ENCODE peak calls at places on chromosomes 7 and 10, in seven cellular contexts. One of them, this sample, is unnamed.

GRCh38 chr10:97590082-97590747 is 694 bp downstream of the C10orf62 start:
- DNase-seq in mesendoderm: no peak
- DNase-seq in H9: no peak
- DNase-seq in trophoblast cell: no peak
- DNase-seq in mesenchymal stem cell: no peak
- DNase-seq in H1: no peak
- DNase-seq in IMR-90: no peak
- DNase-seq in this sample: no peak

GRCh38 chr10:52539463-52539862 is 225.4 kb downstream of the DKK1 start:
- DNase-seq in mesenchymal stem cell: peak; percentile 23
- DNase-seq in IMR-90: peak; percentile 47
- DNase-seq in mesendoderm: peak; percentile 93
- DNase-seq in H1: no peak
- DNase-seq in H9: no peak
- DNase-seq in trophoblast cell: no peak
- DNase-seq in this sample: no peak

GRCh38 chr7:20131776-20132175 is 85.4 kb downstream of the MACC1 start:
- DNase-seq in mesendoderm: no peak
- DNase-seq in mesenchymal stem cell: no peak
- DNase-seq in H1: no peak
- DNase-seq in IMR-90: no peak
- DNase-seq in H9: no peak
- DNase-seq in trophoblast cell: no peak
- DNase-seq in this sample: no peak

GRCh38 chr7:115232041-115232440 is 310.1 kb downstream of the MDFIC start:
- DNase-seq in IMR-90: peak; percentile 27
- DNase-seq in mesenchymal stem cell: no peak
- DNase-seq in H9: no peak
- DNase-seq in mesendoderm: no peak
- DNase-seq in H1: no peak
- DNase-seq in trophoblast cell: peak; percentile 37
- DNase-seq in this sample: no peak

GRCh38 chr7:150334108-150334507 is 7.3 kb downstream of the RARRES2 start:
- DNase-seq in IMR-90: no peak
- DNase-seq in trophoblast cell: no peak
- DNase-seq in mesenchymal stem cell: no peak
- DNase-seq in mesendoderm: no peak
- DNase-seq in H9: no peak
- DNase-seq in H1: no peak
- DNase-seq in this sample: no peak

GRCh38 chr7:7228472-7228871 is 46.1 kb downstream of the C1GALT1 start:
- DNase-seq in trophoblast cell: no peak
- DNase-seq in H1: no peak
- DNase-seq in H9: no peak
- DNase-seq in mesenchymal stem cell: peak; percentile 34
- DNase-seq in IMR-90: peak; percentile 41
- DNase-seq in mesendoderm: no peak
- DNase-seq in this sample: no peak

GRCh38 chr7:75920431-75921161 is 5.6 kb downstream of the POR start:
- DNase-seq in IMR-90: no peak
- DNase-seq in mesendoderm: no peak
- DNase-seq in mesenchymal stem cell: no peak
- DNase-seq in trophoblast cell: peak; percentile 48
- DNase-seq in H9: no peak
- DNase-seq in H1: no peak
- DNase-seq in this sample: no peak

GRCh38 chr10:34954142-34954541 is 136.0 kb downstream of the CUL2 start:
- DNase-seq in H1: no peak
- DNase-seq in mesendoderm: peak; percentile 54
- DNase-seq in trophoblast cell: peak; percentile 92
- DNase-seq in IMR-90: no peak
- DNase-seq in H9: no peak
- DNase-seq in mesenchymal stem cell: no peak
- DNase-seq in this sample: no peak

GRCh38 chr10:11430421-11431275 is 180.8 kb downstream of the USP6NL start:
- DNase-seq in IMR-90: no peak
- DNase-seq in H1: no peak
- DNase-seq in trophoblast cell: no peak
- DNase-seq in H9: peak; percentile 24
- DNase-seq in mesendoderm: no peak
- DNase-seq in mesenchymal stem cell: no peak
- DNase-seq in this sample: no peak

GRCh38 chr7:140904081-140904480 is 20.6 kb downstream of the BRAF start:
- DNase-seq in H1: no peak
- DNase-seq in trophoblast cell: no peak
- DNase-seq in IMR-90: peak; percentile 33
- DNase-seq in H9: no peak
- DNase-seq in mesendoderm: no peak
- DNase-seq in mesenchymal stem cell: no peak
- DNase-seq in this sample: no peak

GRCh38 chr7:5429253-5429856 is 5.7 kb upstream of the TNRC18 start:
- DNase-seq in H9: peak; percentile 72
- DNase-seq in IMR-90: peak; percentile 47
- DNase-seq in mesendoderm: peak; percentile 87
- DNase-seq in H1: peak; percentile 75
- DNase-seq in mesenchymal stem cell: peak; percentile 80
- DNase-seq in trophoblast cell: no peak
- DNase-seq in this sample: no peak

GRCh38 chr10:34853357-34853756 is 38.3 kb upstream of the PARD3 start:
- DNase-seq in mesendoderm: no peak
- DNase-seq in H9: no peak
- DNase-seq in mesenchymal stem cell: no peak
- DNase-seq in IMR-90: no peak
- DNase-seq in trophoblast cell: no peak
- DNase-seq in H1: no peak
- DNase-seq in this sample: no peak

GRCh38 chr10:62502995-62503613 is 128.9 kb downstream of the ZNF365 start:
- DNase-seq in trophoblast cell: no peak
- DNase-seq in IMR-90: no peak
- DNase-seq in mesenchymal stem cell: peak; percentile 46
- DNase-seq in H9: no peak
- DNase-seq in H1: no peak
- DNase-seq in mesendoderm: no peak
- DNase-seq in this sample: no peak

GRCh38 chr10:93154531-93154930 is 80.8 kb downstream of the CYP26A1 start:
- DNase-seq in mesenchymal stem cell: no peak
- DNase-seq in IMR-90: no peak
- DNase-seq in H9: no peak
- DNase-seq in trophoblast cell: no peak
- DNase-seq in H1: no peak
- DNase-seq in mesendoderm: no peak
- DNase-seq in this sample: no peak

GRCh38 chr10:112680586-112680985 is 233.6 kb downstream of the VTI1A start:
- DNase-seq in H1: no peak
- DNase-seq in mesenchymal stem cell: no peak
- DNase-seq in H9: no peak
- DNase-seq in trophoblast cell: no peak
- DNase-seq in IMR-90: no peak
- DNase-seq in mesendoderm: peak; percentile 82
- DNase-seq in this sample: no peak

GRCh38 chr7:132643302-132643701 is 67.0 kb upstream of the PLXNA4 start:
- DNase-seq in trophoblast cell: no peak
- DNase-seq in H9: peak; percentile 56
- DNase-seq in H1: no peak
- DNase-seq in mesendoderm: peak; percentile 64
- DNase-seq in mesenchymal stem cell: no peak
- DNase-seq in IMR-90: no peak
- DNase-seq in this sample: no peak

GRCh38 chr10:103786020-103786419 is 69.4 kb downstream of the SH3PXD2A start:
- DNase-seq in mesenchymal stem cell: no peak
- DNase-seq in mesendoderm: no peak
- DNase-seq in H1: no peak
- DNase-seq in H9: no peak
- DNase-seq in IMR-90: no peak
- DNase-seq in trophoblast cell: no peak
- DNase-seq in this sample: no peak

GRCh38 chr10:103783686-103784085 is 71.7 kb downstream of the SH3PXD2A start:
- DNase-seq in trophoblast cell: no peak
- DNase-seq in H1: no peak
- DNase-seq in IMR-90: no peak
- DNase-seq in mesenchymal stem cell: no peak
- DNase-seq in mesendoderm: no peak
- DNase-seq in H9: no peak
- DNase-seq in this sample: no peak

GRCh38 chr10:103787251-103787816 is 68.0 kb downstream of the SH3PXD2A start:
- DNase-seq in trophoblast cell: no peak
- DNase-seq in H1: no peak
- DNase-seq in IMR-90: no peak
- DNase-seq in mesendoderm: no peak
- DNase-seq in H9: no peak
- DNase-seq in mesenchymal stem cell: no peak
- DNase-seq in this sample: no peak

GRCh38 chr10:103784089-103784488 is 71.3 kb downstream of the SH3PXD2A start:
- DNase-seq in mesenchymal stem cell: no peak
- DNase-seq in trophoblast cell: no peak
- DNase-seq in H9: no peak
- DNase-seq in mesendoderm: no peak
- DNase-seq in H1: no peak
- DNase-seq in IMR-90: no peak
- DNase-seq in this sample: no peak

DNA sequence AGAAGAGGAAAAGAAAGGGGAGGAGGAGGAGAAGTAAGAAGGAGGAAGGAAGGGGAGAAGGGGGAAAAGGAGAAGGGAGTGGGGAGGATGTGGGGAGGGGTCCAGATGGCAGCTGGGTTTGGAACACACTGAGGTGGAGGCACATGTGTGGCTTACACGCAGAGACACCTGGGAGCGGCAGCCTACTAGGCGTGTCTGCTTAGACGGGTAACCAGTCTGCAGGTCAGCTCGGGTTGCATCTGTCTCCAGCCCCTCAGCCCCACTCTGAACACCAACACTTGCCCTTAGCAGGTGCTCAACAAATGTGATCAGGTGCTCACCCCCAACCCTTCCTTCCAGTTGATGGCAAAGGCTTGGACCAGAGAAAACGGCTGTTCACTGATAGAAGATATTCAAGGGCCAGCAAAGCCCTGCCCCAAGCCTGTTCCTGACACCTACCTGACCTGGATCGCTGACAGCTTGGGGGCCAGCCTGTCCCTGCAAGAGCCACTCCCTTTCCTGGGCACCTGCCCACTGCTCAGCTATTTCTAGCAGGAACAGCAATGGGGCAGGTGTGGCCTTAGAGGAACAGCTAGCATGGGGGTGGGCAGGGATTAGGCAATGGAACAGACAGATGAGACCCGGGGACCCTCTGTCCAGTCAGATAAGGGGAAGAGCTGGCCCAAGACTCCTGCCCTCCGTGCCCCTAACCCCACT is 70.5 kb downstream of the SH3PXD2A start:
- DNase-seq in IMR-90: no peak
- DNase-seq in H9: no peak
- DNase-seq in H1: no peak
- DNase-seq in mesenchymal stem cell: no peak
- DNase-seq in trophoblast cell: no peak
- DNase-seq in mesendoderm: no peak
- DNase-seq in this sample: no peak
- H3K4me1 ChIP-seq in IMR-90: peaks cover 9% of the 10 kb centered on the region
- H3K4me1 ChIP-seq in H9: no peaks in the 10 kb centered on the region
- H3K4me1 ChIP-seq in H1: no peaks in the 10 kb centered on the region
- H3K4me1 ChIP-seq in mesenchymal stem cell: peaks cover 7% of the 10 kb centered on the region
- H3K4me1 ChIP-seq in trophoblast cell: no peaks in the 10 kb centered on the region
- H3K4me1 ChIP-seq in mesendoderm: no peaks in the 10 kb centered on the region
- H3K4me1 ChIP-seq in this sample: peaks cover 4% of the 10 kb centered on the region

GRCh38 chr7:40232242-40232929 is 97.6 kb downstream of the SUGCT start:
- DNase-seq in H9: no peak
- DNase-seq in IMR-90: peak; percentile 80
- DNase-seq in mesendoderm: peak; percentile 42
- DNase-seq in H1: no peak
- DNase-seq in mesenchymal stem cell: peak; percentile 70
- DNase-seq in trophoblast cell: no peak
- DNase-seq in this sample: peak; percentile 26

GRCh38 chr7:40234046-40234445 is 99.2 kb downstream of the SUGCT start:
- DNase-seq in H9: no peak
- DNase-seq in mesenchymal stem cell: no peak
- DNase-seq in H1: no peak
- DNase-seq in IMR-90: no peak
- DNase-seq in trophoblast cell: no peak
- DNase-seq in mesendoderm: no peak
- DNase-seq in this sample: no peak

GRCh38 chr7:40231796-40232195 is 97.0 kb downstream of the SUGCT start:
- DNase-seq in trophoblast cell: no peak
- DNase-seq in mesendoderm: no peak
- DNase-seq in H9: no peak
- DNase-seq in IMR-90: no peak
- DNase-seq in mesenchymal stem cell: no peak
- DNase-seq in H1: no peak
- DNase-seq in this sample: no peak

GRCh38 chr7:40237731-40238130 is 102.9 kb downstream of the SUGCT start:
- DNase-seq in trophoblast cell: no peak
- DNase-seq in mesenchymal stem cell: no peak
- DNase-seq in H9: no peak
- DNase-seq in H1: no peak
- DNase-seq in mesendoderm: no peak
- DNase-seq in IMR-90: no peak
- DNase-seq in this sample: no peak

GRCh38 chr7:40234666-40235065 is 99.9 kb downstream of the SUGCT start:
- DNase-seq in H1: no peak
- DNase-seq in IMR-90: no peak
- DNase-seq in mesenchymal stem cell: no peak
- DNase-seq in mesendoderm: no peak
- DNase-seq in trophoblast cell: no peak
- DNase-seq in H9: no peak
- DNase-seq in this sample: no peak
- H3K27ac ChIP-seq in H1: no peak overlapping the region
- H3K27ac ChIP-seq in IMR-90: no peak overlapping the region
- H3K27ac ChIP-seq in mesenchymal stem cell: no peak overlapping the region
- H3K27ac ChIP-seq in mesendoderm: no peak overlapping the region
- H3K27ac ChIP-seq in trophoblast cell: no peak overlapping the region
- H3K27ac ChIP-seq in H9: no peak overlapping the region
- H3K27ac ChIP-seq in this sample: no peak overlapping the region

DNA sequence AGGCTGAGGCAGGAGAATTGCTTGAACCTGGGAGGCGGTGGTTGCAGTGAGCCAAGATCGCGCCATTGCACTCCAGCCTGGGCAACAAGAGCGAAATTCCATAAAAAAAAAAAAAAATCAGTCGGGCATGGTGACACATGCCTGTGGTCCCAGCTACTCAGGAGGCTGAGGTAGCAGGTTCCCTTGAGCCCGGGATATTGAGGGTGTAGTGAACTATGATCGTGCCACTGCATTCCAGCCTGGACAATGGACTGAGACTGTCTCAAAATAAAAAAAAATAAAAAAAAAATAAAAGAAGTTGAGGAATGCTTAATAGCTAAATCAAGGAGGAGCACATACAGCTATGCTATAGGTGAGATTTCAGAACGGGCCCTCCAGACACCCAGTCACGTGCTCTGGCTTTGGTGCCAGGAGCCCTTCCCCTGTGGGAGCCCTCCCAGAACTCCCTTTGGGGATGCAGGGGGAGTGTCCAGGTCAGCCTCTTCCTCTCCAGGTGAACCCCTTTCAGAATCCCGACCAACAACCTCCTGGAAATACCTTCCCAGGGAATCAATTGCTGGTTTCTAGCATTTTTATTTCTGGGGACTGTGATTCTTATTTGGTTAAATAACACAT is 42.9 kb upstream of the CTBP2 start:
- DNase-seq in H1: no peak
- DNase-seq in H9: no peak
- DNase-seq in mesendoderm: no peak
- DNase-seq in mesenchymal stem cell: no peak
- DNase-seq in trophoblast cell: no peak
- DNase-seq in IMR-90: no peak
- DNase-seq in this sample: no peak
- H2AK5ac ChIP-seq in H1: no peak overlapping the region
- H2AK5ac ChIP-seq in H9: no peak overlapping the region
- H2AK5ac ChIP-seq in mesendoderm: no peak overlapping the region
- H2AK5ac ChIP-seq in mesenchymal stem cell: no peak overlapping the region
- H2AK5ac ChIP-seq in trophoblast cell: no peak overlapping the region
- H2AK5ac ChIP-seq in IMR-90: no peak overlapping the region
- H2AK5ac ChIP-seq in this sample: no peak overlapping the region

GRCh38 chr7:2872296-2872874 is 28.3 kb upstream of the GNA12 start:
- DNase-seq in trophoblast cell: no peak
- DNase-seq in mesendoderm: no peak
- DNase-seq in H1: no peak
- DNase-seq in mesenchymal stem cell: no peak
- DNase-seq in IMR-90: no peak
- DNase-seq in H9: no peak
- DNase-seq in this sample: no peak
- H3K4me1 ChIP-seq in trophoblast cell: no peaks in the 10 kb centered on the region
- H3K4me1 ChIP-seq in mesendoderm: no peaks in the 10 kb centered on the region
- H3K4me1 ChIP-seq in H1: peaks cover 19% of the 10 kb centered on the region
- H3K4me1 ChIP-seq in mesenchymal stem cell: peaks cover 27% of the 10 kb centered on the region
- H3K4me1 ChIP-seq in IMR-90: peaks cover 6% of the 10 kb centered on the region
- H3K4me1 ChIP-seq in H9: peaks cover 4% of the 10 kb centered on the region
- H3K4me1 ChIP-seq in this sample: peaks cover 11% of the 10 kb centered on the region